ENCODE peak calls at places on chromosomes 12 and 14, in seven cellular contexts. A is cardiac fibroblast; L is stimulated activated CD8-positive, alpha-beta memory T cell treated with anti-CD3 and anti-CD28 coated beads, Interleukin-12 subunit alpha, Interleukin-12 subunit beta, amount 100 ng/mL, for 4 hours; I is omental fat pad; O is AG09309; M is left cardiac atrium; X is CD8-positive, alpha-beta memory T cell. E is an unnamed sample.

GRCh38 chr12:130701402-130701744 is 14.7 kb downstream of the RIMBP2 start:
- DNase-seq in M (no peak), X (no peak), L (no peak), A (no peak), I (no peak), O (no peak), E (no peak)

GRCh38 chr14:49972840-49973239 is 80.0 kb downstream of the ARF6 start:
- DNase-seq in A (peak), O (peak), I (no peak), M (no peak), X (peak), L (no peak), E (peak)

GRCh38 chr14:31787377-31787776 is 226.2 kb downstream of the NUBPL start:
- DNase-seq in O (no peak), I (no peak), X (no peak), A (no peak), M (no peak), L (no peak), E (no peak)

GRCh38 chr12:101573743-101574142 is 21.0 kb upstream of the MYBPC1 start:
- DNase-seq in L (no peak), M (no peak), A (no peak), X (no peak), I (no peak), O (no peak), E (no peak)

GRCh38 chr12:87025976-87026375 is 769.8 kb upstream of the MGAT4C start:
- DNase-seq in I (no peak), A (peak), O (no peak), M (no peak), X (no peak), L (no peak), E (no peak)

GRCh38 chr14:50677527-50678063 is 9.5 kb upstream of the SAV1 start:
- DNase-seq in L (no peak), I (no peak), X (no peak), M (no peak), A (peak), O (no peak), E (peak)

GRCh38 chr12:113392988-113393579 is 10.6 kb downstream of the SDS start:
- DNase-seq in M (peak), O (no peak), L (no peak), A (peak), I (no peak), X (no peak), E (no peak)

GRCh38 chr12:114306646-114307045 is 99.3 kb downstream of the TBX5 start:
- DNase-seq in M (no peak), A (peak), O (peak), X (no peak), L (no peak), I (no peak), E (no peak)

GRCh38 chr14:34983148-34983760 is 462 bp downstream of the SRP54 start:
- DNase-seq in I (no peak), O (no peak), M (no peak), X (no peak), A (no peak), L (no peak), E (no peak)

GRCh38 chr14:58109761-58110160 is 42.3 kb downstream of the ARMH4 start:
- DNase-seq in A (no peak), O (no peak), L (no peak), X (no peak), I (no peak), M (no peak), E (no peak)

GRCh38 chr12:132266370-132266769 is 63.0 kb downstream of the GALNT9 start:
- DNase-seq in M (no peak), L (no peak), X (no peak), I (no peak), O (no peak), A (no peak), E (no peak)

GRCh38 chr14:36362648-36363047 is 42.2 kb upstream of the MBIP start:
- DNase-seq in I (no peak), L (no peak), X (no peak), O (no peak), A (no peak), M (no peak), E (no peak)

GRCh38 chr14:89110110-89110509 is 285.7 kb downstream of the TTC8 start:
- DNase-seq in O (no peak), X (no peak), I (no peak), L (no peak), M (no peak), A (no peak), E (no peak)

GRCh38 chr14:68685419-68686211 is 107.3 kb downstream of the ZFP36L1 start:
- DNase-seq in A (peak), O (no peak), L (peak), I (no peak), X (peak), M (no peak), E (no peak)

GRCh38 chr14:23865502-23865901 is 88.1 kb upstream of the DHRS4 start:
- DNase-seq in I (no peak), M (no peak), L (no peak), O (no peak), X (no peak), A (no peak), E (no peak)

GRCh38 chr14:100103261-100104005 is 38.2 kb downstream of the EVL start:
- DNase-seq in X (peak), L (no peak), I (no peak), A (peak), O (no peak), M (no peak), E (peak)

GRCh38 chr12:14629832-14630688 is 62.4 kb upstream of the PLBD1 start:
- DNase-seq in I (peak), O (peak), M (peak), X (peak), A (peak), L (peak), E (peak)

GRCh38 chr12:56878010-56878339 is 56.2 kb downstream of the SDR9C7 start:
- DNase-seq in M (no peak), O (no peak), I (no peak), A (peak), X (no peak), L (no peak), E (no peak)

GRCh38 chr14:90726656-90727055 is 89.6 kb downstream of the TTC7B start:
- DNase-seq in O (no peak), L (no peak), M (no peak), I (no peak), X (no peak), A (peak), E (peak)

GRCh38 chr14:94571950-94572349 is 9.3 kb upstream of the SERPINA5 start:
- DNase-seq in A (peak), M (no peak), O (no peak), X (no peak), I (peak), L (no peak), E (peak)

GRCh38 chr14:93219103-93219726 is 12.2 kb downstream of the UBR7 start:
- DNase-seq in M (no peak), I (no peak), L (no peak), X (peak), A (peak), O (no peak), E (peak)

GRCh38 chr12:50979369-50980052 is 27.2 kb downstream of the HIGD1C start:
- DNase-seq in A (no peak), I (no peak), L (no peak), X (no peak), M (no peak), O (no peak), E (no peak)

GRCh38 chr12:6987956-6988573 is 17.4 kb downstream of the EMG1 start:
- DNase-seq in M (no peak), X (no peak), O (no peak), A (no peak), I (no peak), L (no peak), E (no peak)

GRCh38 chr12:87652026-87652425 is 377.2 kb downstream of the C12orf50 start:
- DNase-seq in M (no peak), X (no peak), L (no peak), A (no peak), I (no peak), O (no peak), E (no peak)

E was measured in fibroblast of gingiva.